ENCODE peak calls at places on chromosomes 11 and 22, in ten cellular contexts. N is IMR-90, Y is Panc1, P is fibroblast of lung, I is GM23338, S is kidney epithelial cell, R is spleen, K is stomach, T is aorta, U is GM23248. X is an unnamed sample. For H3K36me3 and H3K27me3, the result is how much of the 10 kb centered on the place peaks cover.

GRCh38 chr11:102476812-102477211 is 24.2 kb upstream of the TMEM123 start:
- DNase-seq in R (no peak), S (no peak), Y (no peak), T (no peak), U (no peak), I (no peak), K (peak), P (no peak), N (peak), X (no peak)

GRCh38 chr11:105000167-105000566 is 22.8 kb downstream of the CASP5 start:
- DNase-seq in N (no peak), I (peak), S (no peak), K (no peak), Y (no peak), T (no peak), R (no peak), P (no peak), U (peak), X (no peak)

GRCh38 chr11:12200359-12201015 is 90.1 kb downstream of the MICAL2 start:
- DNase-seq in Y (no peak), P (peak), K (no peak), R (no peak), S (no peak), T (peak), N (peak), U (peak), I (no peak), X (no peak)

GRCh38 chr11:44788536-44789227 is 61.9 kb downstream of the TSPAN18 start:
- DNase-seq in I (no peak), Y (no peak), U (no peak), S (no peak), P (peak), K (no peak), R (peak), T (peak), N (peak), X (no peak)

GRCh38 chr11:95076416-95076815 is 9.7 kb downstream of the SRSF8 start:
- DNase-seq in I (no peak), U (peak), R (no peak), N (peak), T (no peak), Y (no peak), K (peak), P (peak), S (peak), X (no peak)

GRCh38 chr22:37563153-37564081 is 3.1 kb downstream of the CDC42EP1 start:
- DNase-seq in I (peak), T (peak), U (peak), P (peak), N (peak), R (no peak), Y (no peak), K (peak), S (peak), X (no peak)

GRCh38 chr22:30206964-30207363 is 39.6 kb downstream of the LIF start:
- DNase-seq in K (peak), T (no peak), S (peak), Y (peak), R (no peak), P (peak), I (peak), N (peak), U (peak), X (peak)

GRCh38 chr11:57568330-57568766 is 876 bp upstream of the UBE2L6 start:
- DNase-seq in K (no peak), U (no peak), N (peak), I (peak), T (no peak), S (no peak), Y (peak), P (peak), R (no peak), X (no peak)

GRCh38 chr11:48142886-48143285 is 73.7 kb upstream of the OR4B1 start:
- DNase-seq in T (no peak), I (no peak), N (no peak), U (no peak), K (no peak), R (no peak), S (no peak), P (no peak), Y (no peak), X (no peak)

GRCh38 chr11:70341881-70342429 is 56.4 kb upstream of the CTTN start:
- DNase-seq in K (no peak), T (no peak), S (no peak), N (no peak), Y (no peak), P (no peak), I (no peak), R (no peak), U (no peak), X (no peak)

GRCh38 chr11:50178732-50179131 is 146.1 kb downstream of the OR4C45 start:
- DNase-seq in P (no peak), R (no peak), U (no peak), S (no peak), T (no peak), K (no peak), N (no peak), Y (no peak), I (no peak), X (no peak)

GRCh38 chr11:73376168-73376802 is at the start of gene RELT:
- DNase-seq in R (peak), I (peak), N (peak), Y (peak), S (peak), K (peak), T (peak), P (peak), U (peak), X (peak)

GRCh38 chr11:129319201-129319600 is 56.4 kb upstream of the BARX2 start:
- DNase-seq in N (no peak), T (no peak), S (no peak), K (no peak), U (no peak), P (no peak), I (no peak), R (no peak), Y (no peak), X (no peak)

GRCh38 chr11:64694821-64695365 is 28.1 kb downstream of the NRXN2 start:
- DNase-seq in N (no peak), K (no peak), Y (no peak), R (peak), T (no peak), S (peak), P (no peak), I (peak), U (no peak), X (peak)

GRCh38 chr11:32259641-32260081 is 168.8 kb downstream of the RCN1 start:
- DNase-seq in S (no peak), I (no peak), N (peak), K (no peak), R (no peak), T (no peak), U (peak), P (peak), Y (no peak), X (no peak)

GRCh38 chr22:38317995-38318715 is 922 bp upstream of the CSNK1E start:
- DNase-seq in R (no peak), K (peak), T (peak), I (no peak), P (peak), U (peak), Y (peak), N (peak), S (peak), X (no peak)

GRCh38 chr22:34430386-34430785 is 510.1 kb upstream of the LARGE1 start:
- DNase-seq in N (no peak), S (no peak), P (no peak), U (no peak), I (no peak), T (no peak), K (no peak), R (no peak), Y (no peak), X (no peak)

GRCh38 chr11:46936138-46937110 is at the start of gene CSTPP1:
- DNase-seq in I (peak), T (peak), S (no peak), U (peak), N (peak), R (peak), K (peak), P (peak), Y (peak), X (peak)

GRCh38 chr11:5486421-5486820 is 2.1 kb upstream of the OR52D1 start:
- DNase-seq in N (no peak), I (no peak), T (no peak), Y (no peak), S (no peak), P (no peak), U (no peak), R (no peak), K (no peak), X (no peak)

GRCh38 chr22:23796461-23796860 is 9.7 kb downstream of the SMARCB1 start:
- DNase-seq in I (no peak), N (no peak), T (no peak), P (no peak), U (no peak), K (no peak), R (no peak), Y (no peak), S (no peak), X (peak)

GRCh38 chr11:116224154-116224888 is 548.5 kb downstream of the BUD13 start:
- DNase-seq in Y (peak), P (peak), R (no peak), I (peak), T (no peak), K (peak), U (peak), N (peak), S (no peak), X (peak)

GRCh38 chr11:92393218-92393617 is 168.6 kb downstream of the FAT3 start:
- DNase-seq in T (no peak), S (no peak), I (no peak), P (no peak), R (no peak), K (no peak), N (no peak), U (no peak), Y (no peak), X (no peak)

GRCh38 chr11:79440451-79441158 is at the start of gene TENM4:
- DNase-seq in P (peak), R (peak), N (peak), S (peak), T (peak), Y (no peak), K (peak), I (peak), U (peak), X (peak)

GRCh38 chr22:34414467-34415440 is 494.5 kb upstream of the LARGE1 start:
- DNase-seq in P (peak), K (no peak), U (peak), N (no peak), I (peak), Y (peak), S (peak), T (no peak), R (no peak), X (peak)

GRCh38 chr11:2975594-2975993 is 16.5 kb downstream of the NAP1L4 start:
- DNase-seq in U (peak), N (peak), R (no peak), T (no peak), K (peak), Y (no peak), I (peak), S (no peak), P (no peak), X (peak)

GRCh38 chr11:98940913-98941312 is 79.8 kb upstream of the CNTN5 start:
- DNase-seq in R (no peak), T (no peak), N (no peak), S (no peak), I (peak), U (no peak), K (no peak), Y (no peak), P (no peak), X (peak)

GRCh38 chr11:970319-970871 is 44.7 kb downstream of the AP2A2 start:
- DNase-seq in U (no peak), Y (no peak), S (no peak), K (no peak), I (no peak), N (no peak), P (no peak), T (no peak), R (peak), X (peak)

GRCh38 chr11:58070585-58070984 is 39.8 kb downstream of the OR6Q1 start:
- DNase-seq in Y (no peak), R (no peak), U (no peak), P (no peak), K (no peak), T (no peak), I (no peak), S (no peak), N (no peak), X (no peak)

GRCh38 chr11:103488579-103488978 is 379.4 kb downstream of the DYNC2H1 start:
- DNase-seq in P (no peak), N (no peak), K (no peak), T (no peak), S (no peak), R (no peak), I (no peak), Y (no peak), U (no peak), X (no peak)

GRCh38 chr22:22486132-22486899 is 22.2 kb downstream of the ZNF280B start:
- DNase-seq in U (no peak), N (no peak), Y (no peak), P (no peak), K (no peak), T (no peak), S (no peak), I (no peak), R (no peak), X (no peak)

GRCh38 chr22:33758961-33759360 is 161.3 kb downstream of the LARGE1 start:
- DNase-seq in K (no peak), I (no peak), P (no peak), R (no peak), S (no peak), T (no peak), N (no peak), U (no peak), Y (no peak), X (no peak)

GRCh38 chr11:111829185-111829968 is 42.0 kb downstream of the ALG9 start:
- DNase-seq in I (no peak), N (no peak), U (peak), T (no peak), Y (no peak), P (no peak), S (no peak), K (no peak), R (no peak), X (no peak)

GRCh38 chr11:15975742-15976141 is 380.6 kb downstream of the SOX6 start:
- DNase-seq in S (no peak), Y (no peak), I (no peak), P (no peak), N (no peak), T (no peak), K (no peak), R (no peak), U (no peak), X (no peak)

GRCh38 chr11:2791139-2791520 is 91.3 kb upstream of the KCNQ1OT1 start:
- DNase-seq in K (peak), Y (no peak), T (peak), I (no peak), R (peak), N (no peak), P (no peak), U (no peak), S (no peak), X (no peak)

GRCh38 chr11:103537904-103538502 is 428.8 kb downstream of the DYNC2H1 start:
- DNase-seq in U (peak), K (no peak), P (no peak), I (peak), N (peak), S (no peak), R (no peak), T (no peak), Y (no peak), X (peak)

GRCh38 chr11:32821517-32821916 is 8.2 kb upstream of the PRRG4 start:
- DNase-seq in S (no peak), I (no peak), Y (no peak), P (peak), K (no peak), R (no peak), T (no peak), N (no peak), U (peak), X (no peak)

GRCh38 chr11:35178067-35178805 is 39.3 kb downstream of the CD44 start:
- DNase-seq in S (no peak), N (no peak), Y (no peak), R (no peak), U (no peak), I (no peak), K (no peak), T (no peak), P (no peak), X (no peak)

GRCh38 chr11:130710022-130710421 is 206.3 kb downstream of the SNX19 start:
- DNase-seq in T (no peak), Y (no peak), U (no peak), P (no peak), K (no peak), R (no peak), I (no peak), N (peak), S (no peak), X (no peak)

GRCh38 chr11:130707217-130707616 is 209.1 kb downstream of the SNX19 start:
- DNase-seq in N (no peak), T (no peak), U (no peak), I (no peak), S (no peak), R (no peak), P (no peak), K (no peak), Y (no peak), X (no peak)

GRCh38 chr11:130711193-130711592 is 205.1 kb downstream of the SNX19 start:
- DNase-seq in T (no peak), N (peak), K (no peak), U (no peak), S (no peak), R (no peak), I (no peak), Y (no peak), P (no peak), X (no peak)

GRCh38 chr11:130710442-130711101 is 205.7 kb downstream of the SNX19 start:
- DNase-seq in U (no peak), K (no peak), P (no peak), N (peak), T (no peak), I (no peak), R (no peak), Y (no peak), S (no peak), X (no peak)

GRCh38 chr11:130709531-130709930 is 206.7 kb downstream of the SNX19 start:
- DNase-seq in T (no peak), S (no peak), I (no peak), N (no peak), Y (no peak), U (no peak), K (no peak), R (no peak), P (no peak), X (no peak)
- H3K36me3 ChIP-seq in T (under half), S (under half), I (under half), N (under half), Y (under half), U (under half), K (under half), R (under half), P (under half), X (under half)

GRCh38 chr11:61753672-61754071 is 1.2 kb downstream of the MYRF start:
- DNase-seq in K (no peak), U (no peak), Y (no peak), S (no peak), N (no peak), R (no peak), P (no peak), I (no peak), T (no peak), X (no peak)
- H3K4me3 ChIP-seq in K (peak), U (no peak), Y (no peak), S (peak), N (no peak), R (no peak), P (no peak), I (no peak), T (no peak), X (no peak)

DNA sequence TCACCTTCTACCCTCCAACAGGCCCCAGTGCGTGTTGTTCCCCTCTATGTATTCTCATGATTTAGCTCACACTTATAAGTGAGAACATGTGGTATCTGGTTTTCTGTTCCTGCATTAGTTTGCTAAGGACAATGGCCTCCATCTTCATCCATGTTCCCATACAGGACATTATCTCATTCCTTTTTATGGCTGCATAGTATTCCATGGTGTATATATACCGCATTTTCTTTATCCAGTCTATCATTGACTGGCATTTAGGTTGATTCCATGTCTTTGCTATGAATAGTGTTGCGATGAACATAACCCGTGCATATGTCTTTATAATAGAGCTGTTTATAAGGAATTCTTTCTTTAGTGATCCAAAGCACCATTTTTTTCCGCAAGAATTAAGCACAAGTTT is 28.5 kb upstream of the TLCD5 start:
- DNase-seq in Y (no peak), T (no peak), P (no peak), N (no peak), I (no peak), U (no peak), K (no peak), S (no peak), R (no peak), X (no peak)
- H3K27me3 ChIP-seq in Y (under half), T (under half), P (under half), N (half or more), I (under half), U (under half), K (under half), S (under half), R (under half), X (under half)

DNA sequence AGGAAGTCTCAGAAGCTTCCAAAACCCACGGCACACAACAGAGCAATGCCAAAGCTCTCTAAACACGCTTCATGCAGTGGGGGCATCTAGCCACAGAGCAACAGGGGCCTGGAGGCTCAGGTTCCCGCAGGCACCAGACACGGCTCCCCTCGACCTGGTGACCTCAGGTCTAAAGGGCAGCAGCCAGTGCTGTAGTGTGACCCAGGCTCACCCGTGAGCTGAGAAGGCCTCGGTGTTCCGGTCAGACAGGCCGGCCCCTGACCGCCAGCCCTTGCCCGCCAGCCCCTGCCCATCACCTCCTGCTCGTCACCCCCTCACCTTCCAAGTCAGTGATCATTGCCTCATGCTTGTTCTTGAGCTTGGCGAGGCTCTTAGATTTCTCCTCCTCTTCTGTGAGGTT is 45.7 kb downstream of the APOL1 start:
- DNase-seq in U (no peak), P (no peak), I (no peak), T (no peak), K (no peak), R (peak), S (no peak), N (no peak), Y (no peak), X (no peak)
- H3K36me3 ChIP-seq in U (half or more), P (half or more), I (half or more), T (half or more), K (half or more), R (half or more), S (under half), N (half or more), Y (under half), X (half or more)

DNA sequence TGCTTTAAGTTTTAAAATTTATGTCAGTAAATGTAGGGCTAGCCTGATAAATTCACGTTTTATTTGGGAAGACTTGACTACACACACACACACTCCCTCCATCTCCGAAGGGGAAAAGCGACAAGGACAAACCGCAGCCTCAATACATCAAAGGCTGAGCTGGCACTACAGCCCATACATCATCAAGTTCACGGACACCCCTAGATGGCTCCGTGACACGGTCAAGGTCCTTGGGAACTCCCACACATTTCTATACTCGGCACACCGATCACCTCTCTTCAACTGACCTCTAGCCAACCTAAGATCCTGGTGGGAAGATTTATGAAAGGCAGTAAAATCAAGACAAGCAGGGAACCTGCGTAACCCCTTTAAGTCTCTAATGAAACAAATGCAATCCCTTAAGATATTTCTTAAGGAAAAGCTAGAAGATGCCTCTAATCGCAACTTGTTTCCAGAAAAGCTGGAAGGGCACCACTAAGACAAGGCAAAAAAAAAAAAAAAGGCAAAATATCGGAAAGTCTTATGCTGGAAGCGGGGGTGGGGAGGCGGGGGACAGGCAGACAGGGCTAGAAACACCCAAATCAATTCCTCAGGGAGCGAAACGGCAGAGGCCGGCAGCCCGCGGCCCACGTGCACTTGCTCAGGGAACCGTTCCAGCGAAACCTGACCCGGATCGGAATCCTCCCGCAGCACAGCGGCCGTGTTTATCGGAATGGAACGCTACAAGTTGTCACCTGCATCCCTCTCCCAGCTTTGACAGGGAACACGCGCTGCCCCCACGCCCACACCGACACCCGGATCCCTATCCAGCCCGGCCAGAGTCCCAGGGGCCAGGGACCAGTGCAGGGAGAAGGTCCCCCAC is 1.5 kb downstream of the ARHGAP20 start:
- DNase-seq in R (peak), T (peak), U (peak), S (no peak), P (peak), I (peak), Y (no peak), K (peak), N (peak), X (peak)
- H3K4me3 ChIP-seq in R (peak), T (peak), U (peak), S (peak), P (peak), I (peak), Y (peak), K (peak), N (peak), X (peak)

GRCh38 chr22:49850021-49850911 is 3.4 kb upstream of the ZBED4 start:
- DNase-seq in K (no peak), P (no peak), T (peak), I (no peak), S (no peak), U (no peak), R (peak), N (no peak), Y (no peak), X (peak)
- H3K27me3 ChIP-seq in K (under half), P (under half), T (under half), I (half or more), S (under half), U (under half), R (under half), N (half or more), Y (under half), X (half or more)